ENCODE peak calls at places on chromosomes 6 and 20, in eight cellular contexts. H, E, D, X, P, Y, S and R are unnamed samples. For H3K4me1, the result is how much of the 10 kb centered on the place peaks cover.

GRCh38 chr20:49385471-49385870 is 97.0 kb downstream of the KCNB1 start:
- DNase-seq in H (no peak), E (no peak), D (no peak), X (peak), P (peak), Y (peak), S (no peak), R (no peak)

GRCh38 chr6:14146459-14147096 is 29.0 kb downstream of the CD83 start:
- DNase-seq in H (no peak), E (no peak), D (no peak), X (no peak), P (no peak), Y (peak), S (no peak), R (no peak)

GRCh38 chr6:157513004-157513603 is 132.1 kb downstream of the ZDHHC14 start:
- DNase-seq in H (no peak), E (no peak), D (no peak), X (no peak), P (no peak), Y (no peak), S (no peak), R (no peak)

GRCh38 chr20:62356948-62357667 is 10.0 kb downstream of the LAMA5 start:
- DNase-seq in H (no peak), E (peak), D (no peak), X (no peak), P (peak), Y (no peak), S (no peak), R (peak)

GRCh38 chr6:13479971-13480434 is 7.4 kb downstream of the GFOD1 start:
- DNase-seq in H (no peak), E (no peak), D (no peak), X (peak), P (no peak), Y (no peak), S (no peak), R (no peak)

GRCh38 chr20:54148947-54149764 is 24.6 kb downstream of the CYP24A1 start:
- DNase-seq in H (no peak), E (no peak), D (peak), X (peak), P (no peak), Y (no peak), S (no peak), R (no peak)

GRCh38 chr20:43726811-43727338 is at the start of gene GTSF1L:
- DNase-seq in H (no peak), E (no peak), D (no peak), X (no peak), P (peak), Y (no peak), S (no peak), R (no peak)

GRCh38 chr20:61356171-61356570 is 104.1 kb downstream of the CDH4 start:
- DNase-seq in H (no peak), E (no peak), D (no peak), X (no peak), P (no peak), Y (no peak), S (no peak), R (no peak)

GRCh38 chr6:126195625-126196236 is 144.2 kb upstream of the CENPW start:
- DNase-seq in H (no peak), E (no peak), D (no peak), X (no peak), P (no peak), Y (no peak), S (no peak), R (no peak)

GRCh38 chr20:60144428-60144827 is 186.2 kb downstream of the CDH26 start:
- DNase-seq in H (no peak), E (no peak), D (no peak), X (no peak), P (no peak), Y (no peak), S (no peak), R (no peak)

DNA sequence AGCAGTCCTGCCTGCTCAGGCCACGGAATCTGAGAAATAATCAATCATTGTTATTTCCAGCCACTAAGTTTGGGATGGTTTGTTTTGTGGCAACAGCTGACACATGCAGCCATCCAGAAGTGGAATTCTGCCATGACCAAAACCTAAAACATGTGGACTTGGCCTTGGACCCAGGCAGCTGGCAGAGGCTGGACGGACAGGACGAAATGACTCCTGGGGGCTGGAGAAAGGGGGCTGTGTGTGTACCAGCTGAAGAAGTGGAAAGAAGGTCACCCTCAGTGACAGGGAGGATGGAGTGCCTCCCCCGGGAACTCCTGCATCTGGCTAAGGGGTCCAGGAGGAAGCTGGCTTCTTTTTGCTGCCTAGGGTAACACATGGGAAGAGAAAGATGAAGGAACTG is 14.4 kb downstream of the SERPINB6 start:
- DNase-seq in H (no peak), E (no peak), D (no peak), X (no peak), P (no peak), Y (no peak), S (no peak), R (no peak)
- H3K4me1 ChIP-seq in H (under half), E (under half), D (under half), X (under half), P (under half), Y (under half), S (under half), R (half or more)

GRCh38 chr6:36095497-36096391 is 34.6 kb upstream of the MAPK13 start:
- DNase-seq in H (no peak), E (no peak), D (no peak), X (no peak), P (no peak), Y (no peak), S (no peak), R (no peak)
- H3K4me1 ChIP-seq in H (under half), E (under half), D (under half), X (under half), P (under half), Y (under half), S (under half), R (under half)

DNA sequence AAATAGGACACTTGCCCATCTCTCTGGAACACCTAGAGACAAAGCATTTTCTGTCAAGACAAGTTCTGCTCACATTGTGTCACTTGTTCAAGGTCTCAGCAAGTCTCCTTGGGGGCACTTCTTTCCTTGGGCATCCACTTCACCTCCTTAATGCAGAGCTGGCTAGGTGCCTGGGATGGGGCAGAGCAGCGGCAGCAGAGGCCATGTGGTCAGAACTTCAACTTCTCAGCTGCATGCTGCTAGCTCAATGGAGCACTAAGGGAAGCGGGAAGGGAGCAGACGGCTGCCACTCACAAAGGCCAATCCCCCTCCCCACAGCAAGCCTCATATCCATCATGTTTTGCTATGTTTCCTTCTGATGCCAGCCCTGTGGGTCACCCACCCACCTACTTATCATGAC is 31.5 kb downstream of the NEDD9 start:
- DNase-seq in H (no peak), E (no peak), D (no peak), X (no peak), P (no peak), Y (no peak), S (no peak), R (no peak)
- H3K4me1 ChIP-seq in H (half or more), E (under half), D (under half), X (under half), P (under half), Y (under half), S (under half), R (under half)

GRCh38 chr20:20887593-20888272 is 175.3 kb upstream of the RALGAPA2 start:
- DNase-seq in H (no peak), E (no peak), D (no peak), X (no peak), P (no peak), Y (no peak), S (no peak), R (no peak)
- H3K4me1 ChIP-seq in H (under half), E (under half), D (under half), X (under half), P (under half), Y (under half), S (under half), R (under half)

DNA sequence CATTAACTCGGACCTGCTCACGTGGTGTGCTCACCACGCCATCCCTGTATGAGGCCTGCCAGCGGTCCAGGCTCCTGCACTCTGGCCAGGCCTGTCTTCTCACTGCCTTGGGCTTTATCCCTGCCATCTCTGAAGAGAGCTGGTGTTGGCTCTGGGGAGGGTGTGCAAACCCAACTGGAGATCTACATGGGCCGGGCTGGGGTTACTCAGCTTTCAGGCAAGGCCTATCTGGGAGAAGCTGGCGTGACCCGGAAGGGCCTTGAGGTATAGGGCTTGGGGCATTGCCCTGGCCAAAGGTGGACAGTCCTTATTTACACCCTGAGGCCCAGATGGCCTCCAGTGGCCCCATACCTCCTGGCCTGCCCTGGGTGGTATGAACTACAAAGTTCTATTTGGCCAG is 5.0 kb downstream of the SLC29A1 start:
- DNase-seq in H (no peak), E (no peak), D (no peak), X (no peak), P (no peak), Y (no peak), S (no peak), R (no peak)
- H3K4me1 ChIP-seq in H (half or more), E (under half), D (under half), X (under half), P (under half), Y (under half), S (under half), R (half or more)

GRCh38 chr6:24759718-24760117 is 15.0 kb upstream of the GMNN start:
- DNase-seq in H (no peak), E (no peak), D (no peak), X (no peak), P (no peak), Y (no peak), S (no peak), R (no peak)

GRCh38 chr6:24761851-24762250 is 12.9 kb upstream of the GMNN start:
- DNase-seq in H (no peak), E (no peak), D (no peak), X (no peak), P (no peak), Y (no peak), S (no peak), R (no peak)

GRCh38 chr6:24761193-24761835 is 13.4 kb upstream of the GMNN start:
- DNase-seq in H (no peak), E (no peak), D (no peak), X (no peak), P (no peak), Y (no peak), S (no peak), R (no peak)

GRCh38 chr6:24757610-24758009 is 17.1 kb upstream of the GMNN start:
- DNase-seq in H (no peak), E (no peak), D (no peak), X (no peak), P (no peak), Y (no peak), S (no peak), R (no peak)

DNA sequence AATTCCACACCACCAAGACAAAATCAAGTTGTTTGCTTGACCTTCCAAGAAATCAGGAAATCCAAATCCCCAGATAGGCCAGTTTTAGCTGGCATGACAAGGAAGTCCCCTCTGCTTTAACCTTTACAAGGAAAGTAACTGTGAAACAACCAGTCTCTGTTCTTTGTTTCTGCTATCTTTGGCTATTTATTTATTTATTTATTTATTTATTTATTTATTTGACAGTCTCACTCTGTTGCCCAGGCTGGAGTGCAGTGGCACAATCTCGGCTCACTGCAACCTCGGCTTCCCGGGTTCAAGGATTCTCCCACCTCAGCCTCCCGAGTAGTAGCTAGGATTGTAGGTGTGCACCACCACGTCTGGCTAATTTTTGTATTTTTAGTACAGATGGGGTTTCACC is 14.5 kb upstream of the GMNN start:
- DNase-seq in H (no peak), E (no peak), D (no peak), X (no peak), P (no peak), Y (no peak), S (no peak), R (no peak)
- H3K4me1 ChIP-seq in H (under half), E (under half), D (under half), X (under half), P (under half), Y (under half), S (under half), R (under half)

GRCh38 chr6:45483501-45483900 is 105.8 kb upstream of the SUPT3H start:
- DNase-seq in H (no peak), E (no peak), D (no peak), X (no peak), P (peak), Y (no peak), S (no peak), R (no peak)
- H3K4me1 ChIP-seq in H (under half), E (under half), D (under half), X (under half), P (half or more), Y (under half), S (under half), R (under half)

GRCh38 chr6:31655349-31656237 is at the start of gene APOM:
- DNase-seq in H (no peak), E (no peak), D (no peak), X (no peak), P (no peak), Y (no peak), S (no peak), R (no peak)

GRCh38 chr6:31658983-31659648 is 1.5 kb downstream of the C6orf47 start:
- DNase-seq in H (no peak), E (no peak), D (no peak), X (no peak), P (no peak), Y (no peak), S (no peak), R (no peak)

GRCh38 chr6:31658158-31658688 is 2.4 kb downstream of the C6orf47 start:
- DNase-seq in H (no peak), E (no peak), D (no peak), X (no peak), P (no peak), Y (no peak), S (no peak), R (no peak)

GRCh38 chr6:31659649-31660223 is 842 bp downstream of the C6orf47 start:
- DNase-seq in H (no peak), E (no peak), D (no peak), X (no peak), P (peak), Y (peak), S (no peak), R (no peak)

GRCh38 chr6:31657406-31658157 is 1.9 kb downstream of the APOM start:
- DNase-seq in H (no peak), E (no peak), D (no peak), X (no peak), P (peak), Y (no peak), S (no peak), R (no peak)
- H3K4me1 ChIP-seq in H (under half), E (under half), D (under half), X (under half), P (under half), Y (under half), S (under half), R (half or more)

DNA sequence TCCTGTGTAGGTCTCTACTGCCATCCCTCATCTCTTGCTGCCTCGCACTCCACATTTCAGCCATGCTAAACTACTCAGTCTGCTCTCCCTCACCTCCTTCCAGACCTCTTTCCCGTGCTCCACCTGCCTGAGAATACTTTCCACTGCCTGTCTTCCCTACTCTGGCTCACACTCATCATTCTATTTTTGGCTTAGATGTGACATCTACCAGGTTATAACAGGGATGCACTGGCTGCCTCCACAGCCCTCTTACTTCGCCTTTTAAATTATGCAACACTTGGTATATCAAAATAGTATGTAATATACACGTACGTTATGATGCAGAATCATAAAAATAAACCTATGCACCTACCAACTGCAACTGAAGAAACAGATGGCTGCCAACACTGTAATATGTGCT is 222.8 kb upstream of the DTNBP1 start:
- DNase-seq in H (no peak), E (no peak), D (no peak), X (no peak), P (no peak), Y (no peak), S (no peak), R (no peak)
- H3K4me1 ChIP-seq in H (under half), E (under half), D (under half), X (under half), P (under half), Y (under half), S (under half), R (under half)